ENCODE peak calls at places on chromosomes 6 and 20, in eight cellular contexts. P is sigmoid colon, K is body of pancreas, L is OCI-LY7, S is A549, X is hepatocyte, V is cardiac muscle cell, N is neural progenitor cell. Y is an unnamed sample.

GRCh38 chr6:125201961-125202729 is 48.6 kb downstream of the TPD52L1 start:
- DNase-seq in P (peak), K (peak), L (no peak), S (peak), X (peak), V (no peak), N (no peak), Y (peak)

GRCh38 chr6:135149376-135149775 is 31.7 kb upstream of the MYB start:
- DNase-seq in P (no peak), K (no peak), L (no peak), S (no peak), X (no peak), V (no peak), N (no peak), Y (no peak)

GRCh38 chr6:91462236-91462635 is 875.4 kb upstream of the MAP3K7 start:
- DNase-seq in P (no peak), K (no peak), L (no peak), S (no peak), X (no peak), V (no peak), N (no peak), Y (no peak)

GRCh38 chr20:32727663-32728062 is 15.6 kb downstream of the COMMD7 start:
- DNase-seq in P (no peak), K (no peak), L (no peak), S (no peak), X (no peak), V (no peak), N (no peak), Y (peak)

GRCh38 chr6:148183776-148184175 is 158.9 kb upstream of the SASH1 start:
- DNase-seq in P (no peak), K (no peak), L (no peak), S (no peak), X (no peak), V (no peak), N (no peak), Y (no peak)

GRCh38 chr20:45588800-45589199 is 9.7 kb upstream of the WFDC8 start:
- DNase-seq in P (no peak), K (no peak), L (no peak), S (no peak), X (no peak), V (no peak), N (no peak), Y (no peak)

GRCh38 chr6:11423667-11424066 is 113.9 kb upstream of the TMEM170B start:
- DNase-seq in P (no peak), K (no peak), L (no peak), S (no peak), X (no peak), V (no peak), N (no peak), Y (no peak)

GRCh38 chr20:23278172-23278571 is 72.4 kb upstream of the NXT1 start:
- DNase-seq in P (no peak), K (no peak), L (no peak), S (no peak), X (no peak), V (no peak), N (no peak), Y (no peak)

GRCh38 chr6:143857651-143858050 is 6.6 kb upstream of the ZC2HC1B start:
- DNase-seq in P (no peak), K (no peak), L (no peak), S (no peak), X (no peak), V (no peak), N (no peak), Y (no peak)

GRCh38 chr6:32113386-32114352 is 4.5 kb upstream of the TNXB start:
- DNase-seq in P (peak), K (peak), L (no peak), S (peak), X (peak), V (no peak), N (peak), Y (peak)

GRCh38 chr20:1858859-1859258 is 36.3 kb upstream of the SIRPA start:
- DNase-seq in P (no peak), K (no peak), L (no peak), S (no peak), X (no peak), V (no peak), N (no peak), Y (peak)

GRCh38 chr20:47198254-47198671 is 158.2 kb downstream of the ZMYND8 start:
- DNase-seq in P (no peak), K (no peak), L (no peak), S (no peak), X (no peak), V (no peak), N (no peak), Y (no peak)

GRCh38 chr6:169190144-169190584 is 63.5 kb downstream of the THBS2 start:
- DNase-seq in P (peak), K (no peak), L (no peak), S (no peak), X (no peak), V (no peak), N (no peak), Y (peak)

GRCh38 chr20:51553897-51554504 is 11.5 kb upstream of the NFATC2 start:
- DNase-seq in P (no peak), K (no peak), L (no peak), S (no peak), X (no peak), V (no peak), N (no peak), Y (peak)

GRCh38 chr6:170208651-170209353 is 82.1 kb downstream of the DLL1 start:
- DNase-seq in P (peak), K (no peak), L (no peak), S (no peak), X (no peak), V (no peak), N (no peak), Y (no peak)

GRCh38 chr6:24126586-24127192 is 674 bp downstream of the NRSN1 start:
- DNase-seq in P (no peak), K (peak), L (peak), S (peak), X (peak), V (peak), N (peak), Y (peak)

GRCh38 chr20:23152308-23152892 is 66.3 kb upstream of the CD93 start:
- DNase-seq in P (peak), K (peak), L (no peak), S (no peak), X (peak), V (peak), N (no peak), Y (peak)

GRCh38 chr6:169426611-169427010 is 173.0 kb upstream of the THBS2 start:
- DNase-seq in P (no peak), K (no peak), L (no peak), S (no peak), X (no peak), V (no peak), N (no peak), Y (no peak)

GRCh38 chr6:52815167-52816092 is 11.8 kb upstream of the GSTA1 start:
- DNase-seq in P (peak), K (peak), L (peak), S (peak), X (peak), V (peak), N (peak), Y (peak)

GRCh38 chr6:20266851-20267608 is 54.8 kb upstream of the MBOAT1 start:
- DNase-seq in P (no peak), K (no peak), L (no peak), S (no peak), X (no peak), V (no peak), N (no peak), Y (no peak)

GRCh38 chr6:79544299-79544927 is 7.2 kb upstream of the LCA5 start:
- DNase-seq in P (no peak), K (no peak), L (no peak), S (no peak), X (no peak), V (peak), N (no peak), Y (peak)

GRCh38 chr6:39388526-39389371 is 66.2 kb upstream of the KCNK16 start:
- DNase-seq in P (no peak), K (no peak), L (no peak), S (no peak), X (no peak), V (no peak), N (no peak), Y (peak)

GRCh38 chr20:34058831-34059230 is 53.2 kb downstream of the EIF2S2 start:
- DNase-seq in P (no peak), K (no peak), L (peak), S (no peak), X (no peak), V (peak), N (no peak), Y (no peak)

GRCh38 chr20:50693001-50693400 is 1.7 kb upstream of the RIPOR3 start:
- DNase-seq in P (no peak), K (no peak), L (no peak), S (no peak), X (no peak), V (no peak), N (no peak), Y (no peak)

GRCh38 chr6:88376759-88377387 is 210.7 kb upstream of the CNR1 start:
- DNase-seq in P (no peak), K (no peak), L (no peak), S (no peak), X (no peak), V (no peak), N (no peak), Y (peak)

GRCh38 chr6:156720739-156721714 is 56.2 kb upstream of the ARID1B start:
- DNase-seq in P (no peak), K (peak), L (peak), S (no peak), X (peak), V (no peak), N (peak), Y (no peak)

GRCh38 chr6:156718647-156719394 is 58.4 kb upstream of the ARID1B start:
- DNase-seq in P (peak), K (peak), L (no peak), S (peak), X (peak), V (no peak), N (peak), Y (peak)

GRCh38 chr6:156717542-156717941 is 59.6 kb upstream of the ARID1B start:
- DNase-seq in P (no peak), K (no peak), L (no peak), S (no peak), X (no peak), V (no peak), N (no peak), Y (no peak)

GRCh38 chr6:156719720-156720563 is 57.2 kb upstream of the ARID1B start:
- DNase-seq in P (peak), K (peak), L (peak), S (peak), X (peak), V (peak), N (peak), Y (peak)

DNA sequence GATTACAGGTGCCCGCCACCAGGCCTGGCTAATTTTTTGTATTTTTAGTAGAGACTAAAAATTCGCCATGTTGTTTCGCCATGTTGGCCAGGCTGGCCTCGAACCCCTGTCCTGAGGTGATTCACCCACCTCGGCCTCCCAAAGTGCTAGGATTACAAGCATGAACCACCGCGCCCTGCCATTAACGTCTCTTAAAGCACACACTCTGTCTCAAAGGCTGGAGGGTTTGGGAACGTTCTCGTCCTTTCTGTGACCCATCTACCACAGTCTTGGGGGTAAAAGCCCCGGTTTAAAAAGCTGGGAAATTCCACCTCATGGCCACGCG is 57.8 kb upstream of the ARID1B start:
- DNase-seq in P (no peak), K (peak), L (no peak), S (no peak), X (peak), V (no peak), N (no peak), Y (no peak)
- H3K4me3 ChIP-seq in P (peak), K (no peak), L (peak), S (peak), X (no peak), V (no peak), N (no peak), Y (peak)

GRCh38 chr6:28980797-28981390 is 24.2 kb downstream of the ZNF311 start:
- DNase-seq in P (no peak), K (peak), L (peak), S (peak), X (peak), V (peak), N (peak), Y (peak)
- TF ChIP-seq CTCF in P (peak), K (no peak), L (peak), S (peak), X (peak), V (peak), N (peak), Y (peak)

GRCh38 chr6:163189609-163190008 is 224.9 kb upstream of the QKI start:
- DNase-seq in P (no peak), K (no peak), L (no peak), S (no peak), X (no peak), V (no peak), N (no peak), Y (no peak)

GRCh38 chr6:163188746-163189145 is 225.8 kb upstream of the QKI start:
- DNase-seq in P (no peak), K (no peak), L (no peak), S (no peak), X (no peak), V (no peak), N (no peak), Y (no peak)

GRCh38 chr6:163191704-163192537 is 222.6 kb upstream of the QKI start:
- DNase-seq in P (no peak), K (no peak), L (no peak), S (no peak), X (no peak), V (no peak), N (no peak), Y (no peak)

GRCh38 chr6:163192591-163192990 is 221.9 kb upstream of the QKI start:
- DNase-seq in P (no peak), K (no peak), L (no peak), S (no peak), X (no peak), V (no peak), N (no peak), Y (no peak)

GRCh38 chr6:163190786-163191185 is 223.7 kb upstream of the QKI start:
- DNase-seq in P (no peak), K (no peak), L (no peak), S (no peak), X (no peak), V (peak), N (no peak), Y (no peak)
- H3K4me3 ChIP-seq in P (no peak), K (no peak), L (no peak), S (no peak), X (no peak), V (no peak), N (no peak), Y (no peak)

GRCh38 chr6:167686204-167686893 is 140.4 kb upstream of the AFDN start:
- DNase-seq in P (no peak), K (no peak), L (no peak), S (no peak), X (no peak), V (no peak), N (no peak), Y (no peak)

GRCh38 chr6:167683028-167683862 is 143.5 kb upstream of the AFDN start:
- DNase-seq in P (peak), K (peak), L (no peak), S (peak), X (peak), V (peak), N (no peak), Y (no peak)

GRCh38 chr6:167685654-167686053 is 141.1 kb upstream of the AFDN start:
- DNase-seq in P (no peak), K (peak), L (no peak), S (no peak), X (no peak), V (no peak), N (no peak), Y (no peak)

GRCh38 chr6:167682546-167683027 is 144.1 kb upstream of the AFDN start:
- DNase-seq in P (peak), K (no peak), L (no peak), S (no peak), X (no peak), V (no peak), N (no peak), Y (no peak)

GRCh38 chr6:167684276-167685104 is 142.2 kb upstream of the AFDN start:
- DNase-seq in P (no peak), K (peak), L (no peak), S (no peak), X (no peak), V (no peak), N (no peak), Y (no peak)
- TF ChIP-seq CTCF in P (no peak), K (no peak), L (no peak), S (no peak), X (no peak), V (no peak), N (no peak), Y (no peak)

GRCh38 chr6:29611426-29611825 is 21.6 kb downstream of the GABBR1 start:
- DNase-seq in P (no peak), K (no peak), L (no peak), S (no peak), X (no peak), V (no peak), N (no peak), Y (no peak)
- H3K4me3 ChIP-seq in P (no peak), K (no peak), L (no peak), S (no peak), X (no peak), V (no peak), N (no peak), Y (no peak)

GRCh38 chr6:44593539-44593944 is 206.0 kb downstream of the CDC5L start:
- DNase-seq in P (no peak), K (peak), L (peak), S (peak), X (peak), V (peak), N (peak), Y (peak)
- TF ChIP-seq CTCF in P (peak), K (peak), L (peak), S (peak), X (peak), V (peak), N (peak), Y (peak)

DNA sequence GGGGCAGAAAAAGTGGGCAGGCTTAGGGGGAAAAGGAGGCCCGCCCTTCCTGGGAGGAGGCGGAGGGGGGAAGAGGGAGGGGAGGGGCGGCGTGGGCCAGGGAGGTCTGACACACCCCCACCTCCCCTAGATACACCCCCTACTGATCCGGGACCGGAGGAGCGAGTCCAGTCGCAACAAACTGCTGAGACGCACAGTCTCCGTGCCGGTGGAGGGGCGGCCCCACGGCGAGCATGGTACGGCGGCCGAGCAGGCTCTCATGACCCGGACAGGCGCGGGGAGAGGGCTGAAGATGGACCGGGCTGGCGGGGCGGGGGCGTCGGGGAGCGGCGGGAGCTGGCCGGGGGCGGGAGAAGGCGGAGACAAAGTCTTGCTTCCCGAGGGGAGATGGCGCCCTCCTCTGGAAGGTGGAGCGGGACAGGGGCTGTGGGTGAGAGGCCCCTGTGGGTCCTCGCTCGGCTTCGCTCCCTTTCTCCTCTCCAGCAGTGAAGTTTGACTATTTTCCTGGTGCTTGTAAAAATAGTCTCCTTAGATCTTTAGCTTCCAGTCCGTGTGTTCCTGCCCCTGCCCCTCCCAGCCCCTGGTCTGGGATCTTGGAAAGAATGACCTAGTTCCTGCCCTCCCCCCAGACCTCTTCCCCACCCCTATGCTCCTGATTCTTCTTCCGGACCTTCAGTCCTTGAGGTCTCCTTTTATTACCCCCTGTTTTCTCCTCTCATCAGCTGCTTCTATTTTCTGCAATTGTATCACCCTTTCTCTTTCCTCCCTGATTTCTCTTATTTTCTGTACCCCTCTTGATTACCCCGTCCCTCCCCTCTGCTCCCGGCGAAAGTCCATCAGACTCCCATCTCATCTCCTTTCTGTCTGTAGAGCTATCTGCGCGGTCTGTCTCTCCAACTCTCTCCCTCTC is 6.1 kb downstream of the SYNGAP1 start:
- DNase-seq in P (peak), K (peak), L (peak), S (peak), X (peak), V (peak), N (peak), Y (peak)
- H3K4me3 ChIP-seq in P (peak), K (peak), L (peak), S (peak), X (peak), V (peak), N (peak), Y (peak)

GRCh38 chr6:18491303-18492090 is 104.3 kb downstream of the RNF144B start:
- DNase-seq in P (no peak), K (no peak), L (no peak), S (no peak), X (no peak), V (no peak), N (no peak), Y (no peak)
- TF ChIP-seq CTCF in P (no peak), K (no peak), L (no peak), S (no peak), X (no peak), V (no peak), N (no peak), Y (no peak)

GRCh38 chr20:31516166-31516565 is 1.9 kb downstream of the HM13 start:
- DNase-seq in P (no peak), K (no peak), L (no peak), S (no peak), X (no peak), V (no peak), N (no peak), Y (no peak)

GRCh38 chr20:31515775-31516107 is 1.5 kb downstream of the HM13 start:
- DNase-seq in P (no peak), K (peak), L (peak), S (no peak), X (no peak), V (no peak), N (no peak), Y (no peak)

GRCh38 chr20:31515072-31515774 is 981 bp downstream of the HM13 start:
- DNase-seq in P (no peak), K (no peak), L (no peak), S (no peak), X (no peak), V (no peak), N (no peak), Y (no peak)

GRCh38 chr20:31516651-31517050 is 2.4 kb downstream of the HM13 start:
- DNase-seq in P (no peak), K (no peak), L (no peak), S (no peak), X (no peak), V (no peak), N (no peak), Y (no peak)

GRCh38 chr20:31517373-31517772 is 3.1 kb downstream of the HM13 start:
- DNase-seq in P (no peak), K (peak), L (no peak), S (peak), X (peak), V (no peak), N (peak), Y (peak)
- H3K4me3 ChIP-seq in P (no peak), K (no peak), L (no peak), S (peak), X (no peak), V (no peak), N (no peak), Y (peak)

GRCh38 chr20:3698511-3699436 is 13.6 kb downstream of the SIGLEC1 start:
- DNase-seq in P (no peak), K (no peak), L (no peak), S (no peak), X (no peak), V (no peak), N (no peak), Y (no peak)

GRCh38 chr20:3697588-3698235 is 14.7 kb downstream of the SIGLEC1 start:
- DNase-seq in P (no peak), K (no peak), L (no peak), S (no peak), X (no peak), V (no peak), N (no peak), Y (no peak)

GRCh38 chr20:3696745-3697587 is 15.2 kb upstream of the ADAM33 start:
- DNase-seq in P (no peak), K (no peak), L (no peak), S (no peak), X (no peak), V (no peak), N (no peak), Y (no peak)

GRCh38 chr20:3694864-3695263 is 13.1 kb upstream of the ADAM33 start:
- DNase-seq in P (no peak), K (no peak), L (no peak), S (no peak), X (no peak), V (no peak), N (no peak), Y (no peak)

DNA sequence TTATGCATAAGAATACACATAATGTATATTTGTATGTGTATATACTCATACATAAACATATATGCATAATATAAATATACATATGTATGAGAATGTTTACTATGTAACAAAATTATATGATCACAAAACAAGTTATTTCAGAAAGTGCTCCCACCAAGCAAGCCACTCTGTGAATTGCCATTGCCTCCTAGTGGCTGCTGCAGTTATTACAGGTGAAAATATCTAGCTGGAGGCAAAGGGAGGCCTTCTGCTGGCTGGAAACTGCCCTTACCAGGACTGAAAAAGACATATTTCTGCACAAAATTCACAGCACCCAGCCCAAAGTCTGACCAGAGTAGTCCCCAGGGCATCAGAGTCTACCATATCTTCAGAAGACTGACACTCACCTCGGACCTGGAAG is 14.4 kb upstream of the ADAM33 start:
- DNase-seq in P (no peak), K (no peak), L (no peak), S (no peak), X (no peak), V (no peak), N (no peak), Y (no peak)
- TF ChIP-seq CTCF in P (no peak), K (peak), L (peak), S (peak), X (peak), V (peak), N (peak), Y (peak)